ENCODE peak calls at places on chromosomes 7 and 10, in eight cellular contexts. T is HCT116, Y is GM23338, E is breast epithelium, A is spleen, P is stomach, B is endothelial cell of umbilical vein, L is transverse colon. O is an unnamed sample.

GRCh38 chr10:94218496-94219183 is 144.1 kb downstream of the NOC3L start:
- DNase-seq in T (no peak), E (no peak), L (no peak), B (no peak), A (no peak), P (no peak), Y (no peak), O (no peak)

GRCh38 chr7:50558380-50559051 is 6.7 kb downstream of the DDC start:
- DNase-seq in P (no peak), A (no peak), T (no peak), Y (no peak), B (no peak), E (no peak), L (no peak), O (no peak)

GRCh38 chr7:112503361-112504023 is 22.7 kb downstream of the LSMEM1 start:
- DNase-seq in B (no peak), L (no peak), A (no peak), E (no peak), P (no peak), T (no peak), Y (no peak), O (no peak)

GRCh38 chr7:1245596-1245995 is 12.9 kb downstream of the UNCX start:
- DNase-seq in E (no peak), B (no peak), L (no peak), P (no peak), A (no peak), T (no peak), Y (no peak), O (no peak)

GRCh38 chr10:125448596-125448995 is 234.4 kb downstream of the TEX36 start:
- DNase-seq in Y (peak; percentile 87), L (peak; percentile 18), P (no peak), E (no peak), T (peak; percentile 62), A (no peak), B (peak; percentile 23), O (no peak)

GRCh38 chr7:23472974-23473847 is 2.9 kb upstream of the IGF2BP3 start:
- DNase-seq in Y (no peak), P (no peak), E (no peak), A (no peak), T (no peak), L (no peak), B (peak; percentile 32), O (no peak)

GRCh38 chr10:188546-188945 is 53.3 kb downstream of the ZMYND11 start:
- DNase-seq in A (no peak), E (no peak), L (no peak), B (peak; percentile 86), Y (no peak), P (no peak), T (no peak), O (no peak)

GRCh38 chr7:102417105-102417504 is 16.3 kb upstream of the ORAI2 start:
- DNase-seq in T (no peak), B (no peak), P (no peak), E (no peak), A (no peak), Y (no peak), L (no peak), O (no peak)

GRCh38 chr10:59580257-59580863 is 129.3 kb downstream of the SLC16A9 start:
- DNase-seq in L (no peak), Y (peak; percentile 60), A (no peak), E (no peak), B (peak; percentile 45), T (peak; percentile 32), P (no peak), O (no peak)

GRCh38 chr10:9305018-9305655 is 1250.6 kb downstream of the GATA3 start:
- DNase-seq in E (no peak), Y (peak; percentile 51), T (peak; percentile 3), L (no peak), P (no peak), A (no peak), B (peak; percentile 33), O (no peak)

GRCh38 chr7:85324145-85324799 is 137.4 kb upstream of the SEMA3D start:
- DNase-seq in Y (peak; percentile 20), L (no peak), A (no peak), T (no peak), B (no peak), E (no peak), P (no peak), O (no peak)

GRCh38 chr7:157470699-157471098 is 133.9 kb downstream of the DNAJB6 start:
- DNase-seq in E (no peak), Y (no peak), P (peak; percentile 17), L (no peak), T (no peak), A (peak; percentile 70), B (no peak), O (no peak)

GRCh38 chr10:33661580-33662269 is 327.3 kb upstream of the NRP1 start:
- DNase-seq in P (peak; percentile 26), A (peak; percentile 84), B (peak; percentile 54), T (no peak), E (peak; percentile 71), L (peak; percentile 29), Y (no peak), O (no peak)

GRCh38 chr10:125840955-125841354 is 17.6 kb downstream of the BCCIP start:
- DNase-seq in L (no peak), E (no peak), A (no peak), T (no peak), Y (no peak), P (no peak), B (peak; percentile 71), O (no peak)

GRCh38 chr10:3477683-3478082 is 305.1 kb upstream of the PITRM1 start:
- DNase-seq in Y (no peak), P (no peak), L (no peak), A (no peak), E (no peak), T (no peak), B (peak; percentile 29), O (no peak)

GRCh38 chr7:25407932-25408480 is 179.7 kb upstream of the NPVF start:
- DNase-seq in B (no peak), Y (peak; percentile 74), T (no peak), L (no peak), A (no peak), P (no peak), E (no peak), O (no peak)

GRCh38 chr10:18252086-18252485 is 111.9 kb downstream of the CACNB2 start:
- DNase-seq in E (no peak), B (no peak), T (no peak), L (no peak), A (no peak), Y (no peak), P (no peak), O (no peak)
- TF ChIP-seq POLR2AphosphoS5 in E (no peak), B (no peak), T (no peak), L (no peak), A (no peak), Y (no peak), P (no peak), O (no peak)

GRCh38 chr10:77971804-77972144 is 45.2 kb upstream of the DLG5 start:
- DNase-seq in T (no peak), B (no peak), P (no peak), Y (no peak), A (peak; percentile 18), L (no peak), E (no peak), O (no peak)

GRCh38 chr10:77969029-77969635 is 42.6 kb upstream of the DLG5 start:
- DNase-seq in Y (no peak), B (no peak), A (no peak), T (no peak), P (no peak), E (no peak), L (no peak), O (no peak)

GRCh38 chr10:77973276-77973675 is 46.7 kb upstream of the DLG5 start:
- DNase-seq in Y (no peak), T (no peak), B (no peak), A (peak; percentile 12), P (no peak), E (no peak), L (no peak), O (no peak)

GRCh38 chr10:77972148-77972547 is 45.6 kb upstream of the DLG5 start:
- DNase-seq in P (no peak), L (no peak), A (no peak), B (no peak), Y (no peak), T (no peak), E (no peak), O (no peak)

GRCh38 chr10:77970869-77971803 is 44.6 kb upstream of the DLG5 start:
- DNase-seq in Y (peak; percentile 54), E (peak; percentile 83), A (peak; percentile 33), L (peak; percentile 65), B (peak; percentile 66), P (peak; percentile 74), T (no peak), O (no peak)
- TF ChIP-seq POLR2AphosphoS5 in Y (no peak), E (no peak), A (peak; percentile 55), L (peak; percentile 81), B (no peak), P (peak; percentile 73), T (no peak), O (no peak)

GRCh38 chr7:130135208-130136205 is 65.2 kb downstream of the KLHDC10 start:
- DNase-seq in A (no peak), P (no peak), E (no peak), B (no peak), T (no peak), L (no peak), Y (no peak), O (no peak)
- TF ChIP-seq POLR2AphosphoS5 in A (no peak), P (no peak), E (no peak), B (no peak), T (no peak), L (no peak), Y (no peak), O (no peak)

DNA sequence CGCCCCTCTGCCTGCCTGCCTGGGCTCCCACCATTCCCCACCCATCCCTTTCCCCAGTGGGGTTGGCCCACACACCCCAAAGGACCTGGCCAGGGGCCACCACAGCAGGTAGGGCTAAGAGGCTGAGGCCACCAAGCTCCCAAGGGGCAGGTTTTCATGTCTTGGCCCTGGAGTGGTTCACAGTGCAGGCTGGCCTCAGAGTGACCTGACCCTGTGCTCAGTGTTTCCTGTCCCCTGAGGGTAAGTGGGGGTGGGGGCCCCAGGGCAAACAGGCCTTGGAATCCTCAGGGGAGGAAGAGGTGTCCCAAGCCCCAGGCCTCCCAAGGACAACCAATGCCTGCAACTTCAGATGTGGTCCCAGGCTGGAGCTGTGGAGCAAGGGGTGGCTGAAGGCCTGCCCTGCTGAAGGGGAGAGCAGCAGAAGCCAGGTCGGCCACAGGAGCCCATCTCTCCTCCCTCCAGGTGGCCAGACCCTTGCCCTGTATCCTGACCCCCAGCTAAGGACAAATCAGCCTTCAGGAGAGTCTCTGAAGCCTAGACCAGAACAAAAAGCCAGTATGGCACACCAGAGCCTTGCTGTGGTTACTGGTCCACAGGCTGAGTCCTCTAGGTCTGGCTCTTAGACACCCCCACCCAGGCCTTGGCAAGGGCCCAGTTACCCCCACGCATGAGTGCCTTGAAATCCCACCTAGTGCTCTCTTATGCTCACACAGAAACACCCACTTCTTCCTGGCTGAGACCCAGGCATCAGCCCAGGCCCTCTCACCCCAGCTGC is 27.6 kb downstream of the POLL start:
- DNase-seq in E (no peak), Y (no peak), P (peak; percentile 22), L (no peak), B (no peak), A (peak; percentile 64), T (no peak), O (no peak)
- TF ChIP-seq POLR2AphosphoS5 in E (no peak), Y (no peak), P (no peak), L (no peak), B (no peak), A (no peak), T (no peak), O (no peak)

DNA sequence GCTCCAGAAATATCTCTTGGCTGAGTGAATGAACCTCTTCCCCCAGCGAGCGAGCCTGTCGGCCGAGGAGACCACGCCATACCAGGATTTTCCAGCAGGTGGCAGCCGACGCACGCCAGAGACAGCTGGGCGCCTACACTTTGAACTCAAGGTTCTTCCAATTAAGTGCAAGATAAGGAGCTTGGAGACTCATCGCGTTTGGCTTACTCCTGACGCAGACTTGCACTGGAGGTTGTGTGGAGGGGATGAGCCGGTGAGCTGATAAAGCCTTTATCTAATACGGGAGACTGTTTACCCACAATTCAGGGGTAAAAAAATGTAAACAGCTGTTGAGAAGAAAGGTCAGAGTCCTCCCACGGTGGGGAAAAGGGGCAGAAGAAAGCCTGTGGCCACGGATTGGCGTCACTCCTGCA is 45.9 kb upstream of the EMX2 start:
- DNase-seq in B (peak; percentile 85), T (peak; percentile 84), L (peak; percentile 81), Y (peak; percentile 88), E (peak; percentile 57), A (peak; percentile 92), P (peak; percentile 76), O (peak; percentile 49)
- TF ChIP-seq POLR2AphosphoS5 in B (no peak), T (no peak), L (no peak), Y (no peak), E (no peak), A (no peak), P (no peak), O (no peak)